ENCODE peak calls at places on chromosomes 11 and 22, in five cellular contexts. X, G, F, K and I are unnamed samples.
A peak's percentile ranks its signal among the peaks of the same experiment; 100 is the strongest.

GRCh38 chr11:11977206-11977938 is 31.1 kb downstream of the DKK3 start:
- DNase-seq in X (peak; percentile 71), G (no peak), F (peak; percentile 96), K (peak; percentile 83), I (peak; percentile 48)

GRCh38 chr11:6979365-6979764 is 40.8 kb downstream of the ZNF214 start:
- DNase-seq in X (no peak), G (no peak), F (peak; percentile 65), K (no peak), I (no peak)

GRCh38 chr22:41844513-41844912 is 11.6 kb downstream of the SREBF2 start:
- DNase-seq in X (no peak), G (no peak), F (no peak), K (no peak), I (no peak)

GRCh38 chr11:10414659-10415058 is 40.4 kb upstream of the AMPD3 start:
- DNase-seq in X (peak; percentile 52), G (no peak), F (peak; percentile 21), K (peak; percentile 80), I (peak; percentile 44)

GRCh38 chr11:112612283-112612849 is 348.9 kb upstream of the NCAM1 start:
- DNase-seq in X (no peak), G (peak; percentile 65), F (no peak), K (no peak), I (peak; percentile 57)

GRCh38 chr22:29310863-29311339 is 4.5 kb downstream of the GAS2L1 start:
- DNase-seq in X (peak; percentile 95), G (peak; percentile 83), F (peak; percentile 96), K (peak; percentile 98), I (peak; percentile 92)

GRCh38 chr11:11770921-11771484 is 70.8 kb upstream of the USP47 start:
- DNase-seq in X (no peak), G (no peak), F (no peak), K (no peak), I (no peak)

GRCh38 chr11:10377182-10377581 is 72.3 kb downstream of the ADM start:
- DNase-seq in X (no peak), G (no peak), F (no peak), K (no peak), I (no peak)

GRCh38 chr11:95375881-95376280 is 144.9 kb upstream of the SESN3 start:
- DNase-seq in X (no peak), G (no peak), F (peak; percentile 43), K (no peak), I (no peak)

GRCh38 chr11:131668867-131669780 is 298.7 kb downstream of the NTM start:
- DNase-seq in X (no peak), G (peak; percentile 80), F (peak; percentile 16), K (no peak), I (peak; percentile 71)

GRCh38 chr11:116927163-116927772 is 89.8 kb upstream of the APOA1 start:
- DNase-seq in X (no peak), G (no peak), F (no peak), K (no peak), I (peak; percentile 52)

GRCh38 chr11:73240190-73240781 is 22.2 kb downstream of the P2RY2 start:
- DNase-seq in X (peak; percentile 83), G (peak; percentile 48), F (peak; percentile 72), K (peak; percentile 78), I (no peak)

GRCh38 chr11:12362857-12363256 is 14.5 kb upstream of the PARVA start:
- DNase-seq in X (no peak), G (no peak), F (no peak), K (no peak), I (no peak)

GRCh38 chr22:28053871-28054621 is 135.0 kb upstream of the PITPNB start:
- DNase-seq in X (no peak), G (no peak), F (peak; percentile 62), K (no peak), I (no peak)

GRCh38 chr11:43278302-43278956 is 33.4 kb upstream of the API5 start:
- DNase-seq in X (no peak), G (peak; percentile 68), F (peak; percentile 23), K (no peak), I (peak; percentile 95)

GRCh38 chr11:103624708-103625623 is 411.5 kb upstream of the DDI1 start:
- DNase-seq in X (no peak), G (no peak), F (peak; percentile 98), K (no peak), I (peak; percentile 32)

GRCh38 chr11:1823376-1824220 is 11.2 kb upstream of the SYT8 start:
- DNase-seq in X (no peak), G (no peak), F (no peak), K (peak; percentile 52), I (no peak)

GRCh38 chr11:1824221-1825038 is 10.4 kb upstream of the SYT8 start:
- DNase-seq in X (no peak), G (no peak), F (no peak), K (peak; percentile 49), I (no peak)

GRCh38 chr11:1826552-1827094 is 8.2 kb upstream of the SYT8 start:
- DNase-seq in X (no peak), G (no peak), F (peak; percentile 59), K (peak; percentile 82), I (no peak)

GRCh38 chr11:1825785-1826451 is 8.9 kb upstream of the SYT8 start:
- DNase-seq in X (no peak), G (no peak), F (no peak), K (no peak), I (no peak)

GRCh38 chr11:1825039-1825740 is 9.6 kb upstream of the SYT8 start:
- DNase-seq in X (peak; percentile 50), G (peak; percentile 96), F (no peak), K (peak; percentile 80), I (no peak)
- TF ChIP-seq CTCF in X (peak; percentile 54), G (peak; percentile 93), F (peak; percentile 23), K (no peak), I (no peak)

DNA sequence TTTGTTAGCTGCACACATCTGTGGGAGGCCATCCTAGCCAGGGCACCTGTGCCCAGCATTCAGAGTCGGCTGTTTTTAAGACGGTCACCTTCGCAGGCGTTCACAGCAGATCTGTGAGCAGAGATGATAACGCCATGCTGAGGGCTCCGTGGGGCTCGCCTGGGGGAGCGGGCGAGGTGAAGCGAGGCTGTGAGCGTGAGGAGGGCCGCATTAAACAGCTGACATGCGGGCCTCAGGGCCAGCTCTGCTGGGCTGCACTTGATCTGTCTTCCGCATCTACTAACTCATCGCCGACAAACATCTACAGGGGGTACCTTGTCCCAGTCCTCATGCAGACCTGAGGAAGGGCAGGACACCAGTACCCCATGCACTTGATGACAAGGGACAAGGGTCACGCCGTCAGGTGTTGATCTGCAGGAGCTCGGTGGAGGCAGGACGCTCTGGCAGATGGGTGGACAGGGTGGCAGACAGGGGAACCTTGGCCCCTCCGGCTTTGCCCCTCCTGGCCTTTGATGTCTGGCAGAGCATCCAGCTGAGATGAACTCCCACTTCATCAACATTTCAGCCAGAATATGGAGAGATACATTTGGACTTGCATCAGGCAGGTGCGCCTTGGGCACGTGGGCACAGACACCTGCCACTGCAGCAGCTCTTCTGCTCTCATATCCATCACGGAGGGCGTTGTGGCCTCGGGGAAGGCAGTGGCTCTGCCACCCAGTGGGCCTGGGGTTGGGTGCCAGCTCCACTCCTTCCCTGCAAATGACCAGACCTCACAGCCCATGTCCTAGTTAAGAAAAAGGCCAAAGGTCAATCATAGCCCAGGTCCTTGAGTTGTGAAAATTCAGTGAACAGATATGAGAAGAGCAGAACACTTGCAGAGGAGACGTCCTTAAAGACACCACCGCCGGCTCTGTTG is 822.9 kb downstream of the BRD1 start:
- DNase-seq in X (no peak), G (no peak), F (no peak), K (peak; percentile 8), I (no peak)
- H3K9me3 ChIP-seq in X (peaks cover 34% of the 10 kb centered on the region), G (no peaks in the 10 kb centered on the region), F (peaks cover 49% of the 10 kb centered on the region), K (no peaks in the 10 kb centered on the region), I (peaks cover 4% of the 10 kb centered on the region)

GRCh38 chr22:49856766-49857618 is 3.3 kb downstream of the ZBED4 start:
- DNase-seq in X (no peak), G (no peak), F (no peak), K (no peak), I (no peak)
- H3K36me3 ChIP-seq in X (peaks cover 4% of the 10 kb centered on the region), G (no peaks in the 10 kb centered on the region), F (peaks cover 5% of the 10 kb centered on the region), K (no peaks in the 10 kb centered on the region), I (no peaks in the 10 kb centered on the region)

DNA sequence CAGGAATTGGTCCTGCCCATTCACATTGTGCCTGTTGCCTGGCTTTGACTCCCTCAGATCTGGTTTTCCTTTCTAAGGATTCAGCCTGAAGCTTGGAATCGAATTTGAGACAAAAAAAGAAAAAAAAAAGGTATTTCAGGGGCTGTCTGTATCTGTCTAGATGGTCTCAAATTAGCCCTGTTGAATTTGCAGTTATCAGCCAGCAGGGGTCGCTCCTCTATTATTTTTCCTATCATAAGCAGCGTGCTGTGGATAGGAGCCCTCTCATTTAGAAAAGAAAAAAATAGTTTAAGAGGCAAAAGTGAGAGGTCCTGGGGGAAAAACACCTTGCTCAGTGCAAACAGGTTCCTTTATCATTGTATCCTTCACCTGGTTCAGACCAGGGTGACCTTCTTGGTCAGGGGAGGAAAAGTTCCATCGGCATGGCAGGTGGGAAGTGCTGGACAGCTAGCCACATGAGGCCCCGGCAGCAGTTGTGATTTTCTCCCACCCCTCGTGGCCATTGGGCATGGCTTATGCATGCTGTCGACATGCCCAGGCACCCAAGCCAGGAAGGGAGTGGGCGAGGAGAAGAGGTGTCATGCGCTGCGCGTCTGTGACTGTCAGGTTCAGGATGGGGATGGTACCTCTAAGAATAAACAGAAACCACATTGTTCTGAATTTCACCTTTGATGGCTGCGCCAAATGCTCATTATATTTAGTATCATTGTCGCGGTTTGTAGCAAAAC is 13.1 kb downstream of the OR5AK2 start:
- DNase-seq in X (no peak), G (no peak), F (peak; percentile 21), K (peak; percentile 59), I (peak; percentile 5)
- TF ChIP-seq CTCF in X (no peak), G (peak; percentile 48), F (peak; percentile 72), K (no peak), I (peak; percentile 52)

DNA sequence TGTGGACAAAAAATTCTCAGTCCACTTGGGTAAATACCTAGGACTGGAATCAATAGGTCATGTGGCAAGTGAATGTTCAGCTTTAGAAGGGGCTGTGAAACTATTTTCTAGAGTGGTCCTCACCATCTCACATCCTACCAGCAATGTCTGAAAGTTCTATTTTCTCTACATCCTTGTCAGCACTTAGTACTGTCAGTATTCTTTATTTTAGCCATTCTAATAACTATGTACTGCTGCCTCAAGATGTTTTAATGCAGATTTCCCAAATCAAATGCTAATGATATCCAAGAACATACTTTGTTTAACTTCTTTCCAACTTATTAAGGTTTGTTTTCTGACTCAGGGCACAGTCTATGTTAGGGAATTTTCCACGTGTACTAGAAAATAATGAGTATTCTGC is 317.0 kb downstream of the BRD1 start:
- DNase-seq in X (no peak), G (no peak), F (no peak), K (no peak), I (no peak)
- H3K9me3 ChIP-seq in X (peaks cover 22% of the 10 kb centered on the region), G (no peaks in the 10 kb centered on the region), F (peaks cover 35% of the 10 kb centered on the region), K (peaks cover 4% of the 10 kb centered on the region), I (no peaks in the 10 kb centered on the region)